ENCODE peak calls at places on chromosome 12, in nine cellular contexts. B is GM23338, R is kidney, M is ovary, F is left lung, A is Caco-2, Q is mucosa of descending colon, Y is endodermal cell, N is A549. J is an unnamed sample. For H3K4me1, the result is how much of the 10 kb centered on the place peaks cover.

GRCh38 chr12:120534203-120534702 is at the start of gene RNF10:
- DNase-seq in B (peak), R (peak), M (peak), F (peak), A (peak), Q (peak), Y (peak), N (peak), J (peak)

GRCh38 chr12:54993181-54993835 is 8.7 kb upstream of the TESPA1 start:
- DNase-seq in B (peak), R (no peak), M (peak), F (no peak), A (peak), Q (no peak), Y (peak), N (peak), J (peak)

GRCh38 chr12:30732954-30733637 is 21.7 kb downstream of the CAPRIN2 start:
- DNase-seq in B (no peak), R (no peak), M (no peak), F (no peak), A (no peak), Q (no peak), Y (no peak), N (no peak), J (no peak)

GRCh38 chr12:57657744-57658143 is 24.7 kb upstream of the B4GALNT1 start:
- DNase-seq in B (no peak), R (no peak), M (no peak), F (no peak), A (no peak), Q (no peak), Y (no peak), N (no peak), J (no peak)

GRCh38 chr12:9940370-9940769 is 8.2 kb upstream of the CLEC2A start:
- DNase-seq in B (peak), R (no peak), M (no peak), F (no peak), A (no peak), Q (no peak), Y (no peak), N (peak), J (no peak)

GRCh38 chr12:64713372-64713771 is 45.8 kb downstream of the GNS start:
- DNase-seq in B (no peak), R (no peak), M (no peak), F (no peak), A (no peak), Q (no peak), Y (no peak), N (no peak), J (no peak)

GRCh38 chr12:101612162-101612916 is 17.6 kb downstream of the MYBPC1 start:
- DNase-seq in B (no peak), R (no peak), M (no peak), F (no peak), A (no peak), Q (no peak), Y (no peak), N (no peak), J (no peak)

GRCh38 chr12:54134850-54135249 is 53.9 kb downstream of the SMUG1 start:
- DNase-seq in B (no peak), R (peak), M (no peak), F (no peak), A (peak), Q (no peak), Y (no peak), N (peak), J (no peak)

GRCh38 chr12:2673966-2674810 is 120.6 kb upstream of the FKBP4 start:
- DNase-seq in B (peak), R (no peak), M (no peak), F (no peak), A (peak), Q (no peak), Y (peak), N (peak), J (no peak)

GRCh38 chr12:41585784-41586183 is 397.7 kb downstream of the PDZRN4 start:
- DNase-seq in B (no peak), R (no peak), M (no peak), F (no peak), A (no peak), Q (no peak), Y (no peak), N (no peak), J (no peak)

GRCh38 chr12:90773526-90773925 is 181.4 kb downstream of the CCER1 start:
- DNase-seq in B (no peak), R (no peak), M (no peak), F (no peak), A (no peak), Q (no peak), Y (no peak), N (no peak), J (no peak)

GRCh38 chr12:2772370-2772769 is 22.4 kb upstream of the FKBP4 start:
- DNase-seq in B (no peak), R (no peak), M (no peak), F (no peak), A (no peak), Q (no peak), Y (no peak), N (no peak), J (no peak)

GRCh38 chr12:49868952-49869815 is 26.3 kb upstream of the BCDIN3D start:
- DNase-seq in B (no peak), R (peak), M (peak), F (peak), A (peak), Q (peak), Y (peak), N (peak), J (peak)

GRCh38 chr12:14317362-14318146 is 47.9 kb upstream of the ATF7IP start:
- DNase-seq in B (no peak), R (no peak), M (no peak), F (no peak), A (no peak), Q (no peak), Y (no peak), N (no peak), J (no peak)

GRCh38 chr12:6452245-6452731 is 446 bp downstream of the TAPBPL start:
- DNase-seq in B (no peak), R (no peak), M (peak), F (peak), A (peak), Q (peak), Y (no peak), N (no peak), J (no peak)

GRCh38 chr12:32466986-32467711 is 67.8 kb downstream of the FGD4 start:
- DNase-seq in B (no peak), R (no peak), M (no peak), F (no peak), A (no peak), Q (no peak), Y (no peak), N (no peak), J (no peak)
- H3K4me1 ChIP-seq in B (under half), R (under half), M (under half), F (under half), A (under half), Q (under half), Y (under half), N (under half), J (under half)

GRCh38 chr12:130876297-130876696 is 4.4 kb downstream of the RAN start:
- DNase-seq in B (no peak), R (no peak), M (no peak), F (no peak), A (no peak), Q (no peak), Y (no peak), N (no peak), J (no peak)
- TF ChIP-seq CTCF in B (no peak), R (no peak), M (no peak), F (no peak), A (no peak), Q (no peak), Y (no peak), N (no peak), J (no peak)

GRCh38 chr12:88493651-88494050 is 86.6 kb downstream of the KITLG start:
- DNase-seq in B (no peak), R (no peak), M (no peak), F (no peak), A (no peak), Q (no peak), Y (no peak), N (no peak), J (no peak)
- H3K4me3 ChIP-seq in B (no peak), R (no peak), M (no peak), F (no peak), A (no peak), Q (no peak), Y (no peak), N (no peak), J (no peak)

DNA sequence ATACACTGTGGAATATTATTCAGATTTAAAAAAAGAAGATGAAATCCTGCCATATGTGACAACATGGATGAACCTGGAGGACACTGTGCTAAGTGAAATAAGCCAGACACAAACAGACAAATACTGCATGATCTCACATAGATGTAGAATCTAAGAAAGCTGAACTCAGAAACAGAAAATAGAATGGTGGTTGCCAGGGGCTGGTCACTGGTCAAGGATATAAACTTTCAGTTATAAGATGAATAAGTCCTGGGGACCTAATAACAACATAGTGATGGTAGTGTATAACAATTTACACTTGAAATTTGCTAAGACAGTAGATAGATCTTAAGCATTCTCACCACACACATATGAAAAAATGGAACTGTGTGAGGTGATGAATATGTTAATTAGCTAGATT is 161.3 kb upstream of the TMCC3 start:
- DNase-seq in B (no peak), R (no peak), M (no peak), F (no peak), A (no peak), Q (no peak), Y (no peak), N (no peak), J (no peak)
- H3K4me1 ChIP-seq in B (under half), R (under half), M (under half), F (under half), A (under half), Q (under half), Y (under half), N (under half), J (under half)

GRCh38 chr12:88052686-88053085 is 23.5 kb upstream of the C12orf50 start:
- DNase-seq in B (peak), R (no peak), M (no peak), F (no peak), A (peak), Q (no peak), Y (peak), N (peak), J (no peak)
- TF ChIP-seq CTCF in B (peak), R (peak), M (no peak), F (no peak), A (peak), Q (no peak), Y (peak), N (peak), J (no peak)

GRCh38 chr12:12007713-12008231 is 63.0 kb upstream of the BCL2L14 start:
- DNase-seq in B (no peak), R (no peak), M (no peak), F (no peak), A (no peak), Q (no peak), Y (peak), N (no peak), J (no peak)
- H3K4me3 ChIP-seq in B (no peak), R (no peak), M (no peak), F (no peak), A (no peak), Q (no peak), Y (no peak), N (no peak), J (no peak)

DNA sequence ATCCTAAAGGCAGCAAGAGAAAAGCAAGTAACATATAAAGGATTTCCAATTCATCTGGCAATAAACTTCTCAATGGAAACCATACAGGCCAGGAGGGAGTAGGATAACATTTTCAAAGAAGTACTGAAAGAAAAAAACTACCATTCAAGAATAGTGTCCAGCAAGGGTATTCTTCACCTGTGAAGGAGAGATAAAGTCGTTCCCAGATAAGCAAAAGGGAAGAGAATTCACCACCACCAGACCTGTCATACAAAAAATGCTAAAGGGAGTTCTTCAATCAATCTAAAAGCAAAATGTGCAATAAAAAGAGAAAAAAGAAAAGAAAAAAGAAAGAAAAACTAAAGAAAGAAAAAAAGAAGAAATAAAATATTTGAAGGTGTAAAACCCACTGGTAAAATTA is 228.9 kb upstream of the AMIGO2 start:
- DNase-seq in B (no peak), R (no peak), M (no peak), F (no peak), A (no peak), Q (no peak), Y (no peak), N (no peak), J (no peak)
- H3K4me1 ChIP-seq in B (under half), R (under half), M (under half), F (under half), A (under half), Q (under half), Y (under half), N (under half), J (under half)

DNA sequence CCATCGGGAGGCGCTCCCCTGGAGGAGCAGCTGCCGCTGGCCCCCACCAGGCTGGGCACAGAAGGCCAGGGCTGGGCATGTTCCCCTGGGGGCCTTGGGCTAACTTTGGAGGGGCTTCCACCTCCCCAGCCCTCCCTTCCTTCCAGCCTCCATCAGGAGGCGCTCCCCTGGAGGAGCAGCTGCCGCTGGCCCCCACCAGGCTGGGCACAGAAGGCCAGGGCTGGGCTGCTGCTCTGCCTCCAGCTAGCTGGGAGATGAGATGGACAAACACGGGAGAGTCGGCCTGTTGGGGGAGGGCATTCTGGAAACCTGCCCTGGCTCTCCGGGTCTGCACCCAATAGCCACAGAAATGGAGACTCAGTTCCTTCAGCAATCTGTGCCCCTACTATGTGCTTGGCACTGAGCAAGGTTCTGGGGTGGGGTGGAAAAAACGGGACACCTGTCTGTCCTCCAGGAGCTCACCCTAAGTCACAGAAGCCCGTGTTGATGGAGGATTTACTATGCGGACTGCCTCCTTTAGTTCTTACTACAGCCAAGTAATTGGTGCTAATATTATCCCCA is 39.0 kb upstream of the CORO1C start:
- DNase-seq in B (no peak), R (no peak), M (no peak), F (no peak), A (no peak), Q (no peak), Y (peak), N (no peak), J (no peak)
- TF ChIP-seq CTCF in B (no peak), R (no peak), M (no peak), F (no peak), A (no peak), Q (no peak), Y (peak), N (no peak), J (no peak)

J was measured in CD8-positive, alpha-beta T cell.